ENCODE peak calls at places on chromosomes 7 and 10, in nine cellular contexts. H is KBM-7, O is amniotic stem cell, R is lung, I is OCI-M1, F is iPS-NIHi11, M is astrocyte of the hippocampus, P is left cardiac atrium, E is fibroblast of gingiva. K is an unnamed sample.

GRCh38 chr10:108363566-108363965 is 1199.1 kb upstream of the SORCS1 start:
- DNase-seq in H (no peak), O (no peak), R (no peak), I (peak; percentile 55), F (no peak), M (no peak), P (no peak), E (no peak), K (no peak)

GRCh38 chr10:119608316-119609155 is 11.8 kb upstream of the TIAL1 start:
- DNase-seq in H (no peak), O (no peak), R (peak; percentile 39), I (peak; percentile 64), F (peak; percentile 67), M (peak; percentile 61), P (peak; percentile 51), E (no peak), K (no peak)

GRCh38 chr7:51351661-51352060 is 35.1 kb upstream of the COBL start:
- DNase-seq in H (no peak), O (no peak), R (no peak), I (no peak), F (no peak), M (no peak), P (no peak), E (no peak), K (no peak)

GRCh38 chr7:28953628-28954027 is 4.5 kb downstream of the TRIL start:
- DNase-seq in H (no peak), O (no peak), R (peak; percentile 21), I (no peak), F (no peak), M (peak; percentile 42), P (no peak), E (no peak), K (no peak)

GRCh38 chr7:112985377-112985987 is 101.1 kb downstream of the GPR85 start:
- DNase-seq in H (no peak), O (no peak), R (no peak), I (no peak), F (no peak), M (peak; percentile 52), P (no peak), E (peak; percentile 40), K (no peak)

GRCh38 chr10:121078672-121079102 is 227.5 kb downstream of the WDR11 start:
- DNase-seq in H (no peak), O (no peak), R (peak; percentile 68), I (no peak), F (no peak), M (peak; percentile 73), P (no peak), E (no peak), K (no peak)

GRCh38 chr10:127576751-127577161 is 27.6 kb downstream of the NPS start:
- DNase-seq in H (no peak), O (no peak), R (no peak), I (no peak), F (no peak), M (no peak), P (no peak), E (no peak), K (no peak)

GRCh38 chr10:45420453-45421192 is 46.6 kb downstream of the ALOX5 start:
- DNase-seq in H (peak; percentile 84), O (no peak), R (peak; percentile 78), I (peak; percentile 45), F (no peak), M (peak; percentile 90), P (peak; percentile 88), E (peak; percentile 16), K (peak; percentile 48)

GRCh38 chr7:84195295-84196006 is 862 bp upstream of the SEMA3A start:
- DNase-seq in H (peak; percentile 31), O (no peak), R (no peak), I (peak; percentile 69), F (no peak), M (peak; percentile 33), P (no peak), E (no peak), K (no peak)

GRCh38 chr10:122208616-122209430 is 62.3 kb upstream of the BTBD16 start:
- DNase-seq in H (no peak), O (no peak), R (no peak), I (no peak), F (no peak), M (no peak), P (no peak), E (no peak), K (no peak)

GRCh38 chr7:7867835-7868234 is 100.8 kb upstream of the GLCCI1 start:
- DNase-seq in H (no peak), O (no peak), R (no peak), I (peak; percentile 55), F (peak; percentile 12), M (no peak), P (no peak), E (no peak), K (no peak)

GRCh38 chr10:132121511-132121830 is 55.7 kb downstream of the JAKMIP3 start:
- DNase-seq in H (no peak), O (no peak), R (no peak), I (no peak), F (no peak), M (no peak), P (no peak), E (no peak), K (no peak)

GRCh38 chr10:132810141-132810806 is 24.3 kb upstream of the NKX6-2 start:
- DNase-seq in H (no peak), O (no peak), R (no peak), I (no peak), F (no peak), M (no peak), P (no peak), E (no peak), K (no peak)

GRCh38 chr7:138514044-138514443 is 54.0 kb downstream of the TRIM24 start:
- DNase-seq in H (no peak), O (no peak), R (no peak), I (no peak), F (no peak), M (no peak), P (no peak), E (no peak), K (no peak)

GRCh38 chr7:79876769-79877362 is 257.8 kb upstream of the GNAI1 start:
- DNase-seq in H (no peak), O (peak; percentile 35), R (no peak), I (peak; percentile 48), F (no peak), M (peak; percentile 72), P (no peak), E (peak; percentile 95), K (no peak)

GRCh38 chr10:48343106-48343505 is 36.6 kb downstream of the MAPK8 start:
- DNase-seq in H (no peak), O (no peak), R (no peak), I (no peak), F (no peak), M (no peak), P (no peak), E (no peak), K (no peak)

GRCh38 chr7:33350577-33350976 is 221.2 kb downstream of the BBS9 start:
- DNase-seq in H (no peak), O (no peak), R (no peak), I (no peak), F (no peak), M (no peak), P (no peak), E (no peak), K (no peak)

GRCh38 chr7:92527300-92528187 is 776 bp downstream of the PEX1 start:
- DNase-seq in H (peak; percentile 57), O (peak; percentile 17), R (peak; percentile 30), I (peak; percentile 99), F (peak; percentile 63), M (peak; percentile 71), P (peak; percentile 49), E (peak; percentile 40), K (no peak)

GRCh38 chr10:107540981-107541380 is 376.5 kb upstream of the SORCS1 start:
- DNase-seq in H (no peak), O (no peak), R (no peak), I (no peak), F (no peak), M (no peak), P (no peak), E (no peak), K (no peak)

GRCh38 chr7:2651336-2651735 is 19.6 kb downstream of the TTYH3 start:
- DNase-seq in H (peak; percentile 47), O (no peak), R (no peak), I (peak; percentile 19), F (no peak), M (peak; percentile 46), P (no peak), E (no peak), K (no peak)

GRCh38 chr7:151426906-151427704 is 12.8 kb downstream of the CRYGN start:
- DNase-seq in H (no peak), O (no peak), R (no peak), I (no peak), F (no peak), M (peak; percentile 48), P (no peak), E (no peak), K (no peak)

GRCh38 chr7:102072636-102073209 is 213.9 kb upstream of the SH2B2 start:
- DNase-seq in H (no peak), O (no peak), R (no peak), I (no peak), F (no peak), M (no peak), P (no peak), E (no peak), K (no peak)

GRCh38 chr10:15169555-15170407 is 1.3 kb upstream of the NMT2 start:
- DNase-seq in H (peak; percentile 72), O (no peak), R (no peak), I (peak; percentile 57), F (no peak), M (no peak), P (no peak), E (no peak), K (no peak)

GRCh38 chr7:157009170-157009777 is 1.2 kb downstream of the MNX1 start:
- DNase-seq in H (peak; percentile 61), O (no peak), R (no peak), I (no peak), F (no peak), M (no peak), P (no peak), E (no peak), K (no peak)

GRCh38 chr7:114412548-114412947 is 2.1 kb upstream of the FOXP2 start:
- DNase-seq in H (no peak), O (no peak), R (no peak), I (no peak), F (no peak), M (no peak), P (no peak), E (no peak), K (no peak)

GRCh38 chr7:87058739-87059524 is 522 bp downstream of the ELAPOR2 start:
- DNase-seq in H (peak; percentile 41), O (no peak), R (peak; percentile 29), I (peak; percentile 60), F (peak; percentile 6), M (no peak), P (no peak), E (no peak), K (no peak)

GRCh38 chr7:81408728-81409127 is 361.1 kb downstream of the HGF start:
- DNase-seq in H (no peak), O (no peak), R (no peak), I (peak; percentile 49), F (no peak), M (no peak), P (no peak), E (no peak), K (no peak)

GRCh38 chr7:86643478-86644281 is at the start of gene GRM3:
- DNase-seq in H (no peak), O (no peak), R (no peak), I (no peak), F (peak; percentile 84), M (peak; percentile 43), P (peak; percentile 36), E (no peak), K (no peak)

GRCh38 chr7:155391414-155391813 is 66.5 kb upstream of the EN2 start:
- DNase-seq in H (no peak), O (no peak), R (no peak), I (no peak), F (no peak), M (no peak), P (no peak), E (no peak), K (no peak)

GRCh38 chr7:70353310-70353947 is 755.2 kb downstream of the AUTS2 start:
- DNase-seq in H (no peak), O (no peak), R (no peak), I (no peak), F (no peak), M (no peak), P (no peak), E (peak; percentile 13), K (no peak)

GRCh38 chr10:114526112-114526496 is 121.8 kb upstream of the AFAP1L2 start:
- DNase-seq in H (no peak), O (no peak), R (no peak), I (no peak), F (no peak), M (peak; percentile 70), P (no peak), E (no peak), K (no peak)